ENCODE peak calls at places on chromosome 16, in ten cellular contexts. One of them, this sample, is unnamed.

GRCh38 chr16:88854306-88855111 is 2.2 kb downstream of the GALNS start:
- DNase-seq in SHP77: no peak
- DNase-seq in HEK293T: no peak
- DNase-seq in activated CD8-positive, alpha-beta memory T cell treated with anti-CD3 and anti-CD28 coated beads for 4 hours: peak
- DNase-seq in NCI-H1417: no peak
- DNase-seq in kidney: no peak
- DNase-seq in lower lobe of right lung: peak
- DNase-seq in stimulated activated CD4-positive, alpha-beta T cell treated with anti-CD3 and anti-CD28 coated beads, TNF-alpha, amount 100 ng/mL, for 24 hours: no peak
- DNase-seq in H54: no peak
- DNase-seq in ovary: no peak
- DNase-seq in this sample: no peak

GRCh38 chr16:30748634-30749445 is 615 bp downstream of the PHKG2 start:
- DNase-seq in kidney: no peak
- DNase-seq in NCI-H1417: peak
- DNase-seq in H54: no peak
- DNase-seq in ovary: peak
- DNase-seq in lower lobe of right lung: peak
- DNase-seq in activated CD8-positive, alpha-beta memory T cell treated with anti-CD3 and anti-CD28 coated beads for 4 hours: no peak
- DNase-seq in SHP77: peak
- DNase-seq in stimulated activated CD4-positive, alpha-beta T cell treated with anti-CD3 and anti-CD28 coated beads, TNF-alpha, amount 100 ng/mL, for 24 hours: no peak
- DNase-seq in HEK293T: peak
- DNase-seq in this sample: no peak

GRCh38 chr16:2150418-2151187 is 2.2 kb downstream of the RAB26 start:
- DNase-seq in lower lobe of right lung: no peak
- DNase-seq in NCI-H1417: peak
- DNase-seq in stimulated activated CD4-positive, alpha-beta T cell treated with anti-CD3 and anti-CD28 coated beads, TNF-alpha, amount 100 ng/mL, for 24 hours: no peak
- DNase-seq in kidney: peak
- DNase-seq in H54: peak
- DNase-seq in ovary: no peak
- DNase-seq in activated CD8-positive, alpha-beta memory T cell treated with anti-CD3 and anti-CD28 coated beads for 4 hours: no peak
- DNase-seq in SHP77: peak
- DNase-seq in HEK293T: no peak
- DNase-seq in this sample: peak

GRCh38 chr16:67773099-67773498 is 33.3 kb downstream of the RANBP10 start:
- DNase-seq in NCI-H1417: no peak
- DNase-seq in H54: no peak
- DNase-seq in kidney: no peak
- DNase-seq in SHP77: no peak
- DNase-seq in ovary: peak
- DNase-seq in lower lobe of right lung: no peak
- DNase-seq in activated CD8-positive, alpha-beta memory T cell treated with anti-CD3 and anti-CD28 coated beads for 4 hours: no peak
- DNase-seq in HEK293T: no peak
- DNase-seq in stimulated activated CD4-positive, alpha-beta T cell treated with anti-CD3 and anti-CD28 coated beads, TNF-alpha, amount 100 ng/mL, for 24 hours: no peak
- DNase-seq in this sample: no peak

GRCh38 chr16:4603624-4604170 is 11.0 kb downstream of the UBALD1 start:
- DNase-seq in kidney: no peak
- DNase-seq in HEK293T: no peak
- DNase-seq in activated CD8-positive, alpha-beta memory T cell treated with anti-CD3 and anti-CD28 coated beads for 4 hours: no peak
- DNase-seq in NCI-H1417: no peak
- DNase-seq in SHP77: no peak
- DNase-seq in stimulated activated CD4-positive, alpha-beta T cell treated with anti-CD3 and anti-CD28 coated beads, TNF-alpha, amount 100 ng/mL, for 24 hours: no peak
- DNase-seq in ovary: no peak
- DNase-seq in H54: no peak
- DNase-seq in lower lobe of right lung: no peak
- DNase-seq in this sample: no peak

GRCh38 chr16:28905229-28905754 is 19.7 kb downstream of the RABEP2 start:
- DNase-seq in activated CD8-positive, alpha-beta memory T cell treated with anti-CD3 and anti-CD28 coated beads for 4 hours: no peak
- DNase-seq in H54: no peak
- DNase-seq in SHP77: no peak
- DNase-seq in HEK293T: no peak
- DNase-seq in stimulated activated CD4-positive, alpha-beta T cell treated with anti-CD3 and anti-CD28 coated beads, TNF-alpha, amount 100 ng/mL, for 24 hours: no peak
- DNase-seq in kidney: no peak
- DNase-seq in NCI-H1417: no peak
- DNase-seq in lower lobe of right lung: no peak
- DNase-seq in ovary: no peak
- DNase-seq in this sample: no peak

GRCh38 chr16:48558269-48558915 is 51.6 kb downstream of the N4BP1 start:
- DNase-seq in lower lobe of right lung: no peak
- DNase-seq in ovary: no peak
- DNase-seq in HEK293T: no peak
- DNase-seq in kidney: no peak
- DNase-seq in stimulated activated CD4-positive, alpha-beta T cell treated with anti-CD3 and anti-CD28 coated beads, TNF-alpha, amount 100 ng/mL, for 24 hours: no peak
- DNase-seq in SHP77: no peak
- DNase-seq in H54: no peak
- DNase-seq in NCI-H1417: no peak
- DNase-seq in activated CD8-positive, alpha-beta memory T cell treated with anti-CD3 and anti-CD28 coated beads for 4 hours: no peak
- DNase-seq in this sample: no peak

GRCh38 chr16:266258-267164 is 9.2 kb downstream of the RGS11 start:
- DNase-seq in HEK293T: no peak
- DNase-seq in activated CD8-positive, alpha-beta memory T cell treated with anti-CD3 and anti-CD28 coated beads for 4 hours: no peak
- DNase-seq in SHP77: no peak
- DNase-seq in ovary: no peak
- DNase-seq in NCI-H1417: no peak
- DNase-seq in lower lobe of right lung: no peak
- DNase-seq in stimulated activated CD4-positive, alpha-beta T cell treated with anti-CD3 and anti-CD28 coated beads, TNF-alpha, amount 100 ng/mL, for 24 hours: no peak
- DNase-seq in H54: no peak
- DNase-seq in kidney: peak
- DNase-seq in this sample: no peak

GRCh38 chr16:4537376-4538066 is 1.1 kb downstream of the CDIP1 start:
- DNase-seq in HEK293T: no peak
- DNase-seq in stimulated activated CD4-positive, alpha-beta T cell treated with anti-CD3 and anti-CD28 coated beads, TNF-alpha, amount 100 ng/mL, for 24 hours: no peak
- DNase-seq in SHP77: no peak
- DNase-seq in activated CD8-positive, alpha-beta memory T cell treated with anti-CD3 and anti-CD28 coated beads for 4 hours: no peak
- DNase-seq in NCI-H1417: peak
- DNase-seq in H54: no peak
- DNase-seq in kidney: peak
- DNase-seq in lower lobe of right lung: peak
- DNase-seq in ovary: peak
- DNase-seq in this sample: no peak

GRCh38 chr16:8026450-8026849 is 563.9 kb downstream of the TMEM114 start:
- DNase-seq in HEK293T: no peak
- DNase-seq in lower lobe of right lung: no peak
- DNase-seq in NCI-H1417: no peak
- DNase-seq in stimulated activated CD4-positive, alpha-beta T cell treated with anti-CD3 and anti-CD28 coated beads, TNF-alpha, amount 100 ng/mL, for 24 hours: no peak
- DNase-seq in SHP77: no peak
- DNase-seq in activated CD8-positive, alpha-beta memory T cell treated with anti-CD3 and anti-CD28 coated beads for 4 hours: no peak
- DNase-seq in H54: no peak
- DNase-seq in ovary: no peak
- DNase-seq in kidney: no peak
- DNase-seq in this sample: no peak

GRCh38 chr16:56558024-56558747 is 6.7 kb upstream of the MT4 start:
- DNase-seq in H54: peak
- DNase-seq in activated CD8-positive, alpha-beta memory T cell treated with anti-CD3 and anti-CD28 coated beads for 4 hours: no peak
- DNase-seq in ovary: peak
- DNase-seq in lower lobe of right lung: no peak
- DNase-seq in kidney: no peak
- DNase-seq in SHP77: peak
- DNase-seq in NCI-H1417: peak
- DNase-seq in HEK293T: no peak
- DNase-seq in stimulated activated CD4-positive, alpha-beta T cell treated with anti-CD3 and anti-CD28 coated beads, TNF-alpha, amount 100 ng/mL, for 24 hours: no peak
- DNase-seq in this sample: peak

GRCh38 chr16:70342016-70342415 is 4.7 kb upstream of the DDX19A start:
- DNase-seq in lower lobe of right lung: no peak
- DNase-seq in NCI-H1417: no peak
- DNase-seq in SHP77: no peak
- DNase-seq in kidney: peak
- DNase-seq in HEK293T: no peak
- DNase-seq in stimulated activated CD4-positive, alpha-beta T cell treated with anti-CD3 and anti-CD28 coated beads, TNF-alpha, amount 100 ng/mL, for 24 hours: no peak
- DNase-seq in ovary: no peak
- DNase-seq in activated CD8-positive, alpha-beta memory T cell treated with anti-CD3 and anti-CD28 coated beads for 4 hours: no peak
- DNase-seq in H54: no peak
- DNase-seq in this sample: no peak

GRCh38 chr16:86898386-86898785 is 320.0 kb downstream of the FOXL1 start:
- DNase-seq in kidney: no peak
- DNase-seq in H54: no peak
- DNase-seq in stimulated activated CD4-positive, alpha-beta T cell treated with anti-CD3 and anti-CD28 coated beads, TNF-alpha, amount 100 ng/mL, for 24 hours: no peak
- DNase-seq in HEK293T: no peak
- DNase-seq in activated CD8-positive, alpha-beta memory T cell treated with anti-CD3 and anti-CD28 coated beads for 4 hours: no peak
- DNase-seq in NCI-H1417: no peak
- DNase-seq in lower lobe of right lung: no peak
- DNase-seq in SHP77: no peak
- DNase-seq in ovary: no peak
- DNase-seq in this sample: no peak

GRCh38 chr16:70391881-70392481 is 45.3 kb downstream of the DDX19A start:
- DNase-seq in lower lobe of right lung: no peak
- DNase-seq in ovary: no peak
- DNase-seq in SHP77: no peak
- DNase-seq in HEK293T: no peak
- DNase-seq in activated CD8-positive, alpha-beta memory T cell treated with anti-CD3 and anti-CD28 coated beads for 4 hours: no peak
- DNase-seq in NCI-H1417: no peak
- DNase-seq in stimulated activated CD4-positive, alpha-beta T cell treated with anti-CD3 and anti-CD28 coated beads, TNF-alpha, amount 100 ng/mL, for 24 hours: no peak
- DNase-seq in kidney: no peak
- DNase-seq in H54: peak
- DNase-seq in this sample: no peak

GRCh38 chr16:82439678-82440293 is 187.0 kb upstream of the CDH13 start:
- DNase-seq in NCI-H1417: no peak
- DNase-seq in SHP77: no peak
- DNase-seq in HEK293T: peak
- DNase-seq in lower lobe of right lung: no peak
- DNase-seq in activated CD8-positive, alpha-beta memory T cell treated with anti-CD3 and anti-CD28 coated beads for 4 hours: no peak
- DNase-seq in ovary: no peak
- DNase-seq in stimulated activated CD4-positive, alpha-beta T cell treated with anti-CD3 and anti-CD28 coated beads, TNF-alpha, amount 100 ng/mL, for 24 hours: no peak
- DNase-seq in H54: peak
- DNase-seq in kidney: no peak
- DNase-seq in this sample: no peak

GRCh38 chr16:80682435-80683070 is 121.8 kb downstream of the CDYL2 start:
- DNase-seq in ovary: no peak
- DNase-seq in lower lobe of right lung: no peak
- DNase-seq in activated CD8-positive, alpha-beta memory T cell treated with anti-CD3 and anti-CD28 coated beads for 4 hours: no peak
- DNase-seq in NCI-H1417: no peak
- DNase-seq in stimulated activated CD4-positive, alpha-beta T cell treated with anti-CD3 and anti-CD28 coated beads, TNF-alpha, amount 100 ng/mL, for 24 hours: no peak
- DNase-seq in HEK293T: no peak
- DNase-seq in H54: peak
- DNase-seq in SHP77: no peak
- DNase-seq in kidney: no peak
- DNase-seq in this sample: no peak

GRCh38 chr16:22161999-22162657 is at the start of gene SDR42E2:
- DNase-seq in lower lobe of right lung: no peak
- DNase-seq in stimulated activated CD4-positive, alpha-beta T cell treated with anti-CD3 and anti-CD28 coated beads, TNF-alpha, amount 100 ng/mL, for 24 hours: no peak
- DNase-seq in HEK293T: peak
- DNase-seq in activated CD8-positive, alpha-beta memory T cell treated with anti-CD3 and anti-CD28 coated beads for 4 hours: peak
- DNase-seq in NCI-H1417: peak
- DNase-seq in SHP77: no peak
- DNase-seq in kidney: no peak
- DNase-seq in ovary: no peak
- DNase-seq in H54: no peak
- DNase-seq in this sample: no peak

GRCh38 chr16:7246578-7246977 is 86.1 kb upstream of the RBFOX1 start:
- DNase-seq in NCI-H1417: no peak
- DNase-seq in ovary: no peak
- DNase-seq in HEK293T: no peak
- DNase-seq in SHP77: no peak
- DNase-seq in lower lobe of right lung: no peak
- DNase-seq in H54: no peak
- DNase-seq in activated CD8-positive, alpha-beta memory T cell treated with anti-CD3 and anti-CD28 coated beads for 4 hours: no peak
- DNase-seq in kidney: no peak
- DNase-seq in stimulated activated CD4-positive, alpha-beta T cell treated with anti-CD3 and anti-CD28 coated beads, TNF-alpha, amount 100 ng/mL, for 24 hours: no peak
- DNase-seq in this sample: no peak

GRCh38 chr16:82832861-82833260 is 206.1 kb downstream of the CDH13 start:
- DNase-seq in H54: peak
- DNase-seq in activated CD8-positive, alpha-beta memory T cell treated with anti-CD3 and anti-CD28 coated beads for 4 hours: no peak
- DNase-seq in stimulated activated CD4-positive, alpha-beta T cell treated with anti-CD3 and anti-CD28 coated beads, TNF-alpha, amount 100 ng/mL, for 24 hours: no peak
- DNase-seq in SHP77: no peak
- DNase-seq in lower lobe of right lung: no peak
- DNase-seq in ovary: no peak
- DNase-seq in HEK293T: no peak
- DNase-seq in NCI-H1417: no peak
- DNase-seq in kidney: no peak
- DNase-seq in this sample: no peak

GRCh38 chr16:4677994-4678393 is 15.4 kb upstream of the NUDT16L1 start:
- DNase-seq in SHP77: no peak
- DNase-seq in ovary: peak
- DNase-seq in HEK293T: no peak
- DNase-seq in activated CD8-positive, alpha-beta memory T cell treated with anti-CD3 and anti-CD28 coated beads for 4 hours: no peak
- DNase-seq in stimulated activated CD4-positive, alpha-beta T cell treated with anti-CD3 and anti-CD28 coated beads, TNF-alpha, amount 100 ng/mL, for 24 hours: no peak
- DNase-seq in H54: no peak
- DNase-seq in lower lobe of right lung: no peak
- DNase-seq in kidney: no peak
- DNase-seq in NCI-H1417: no peak
- DNase-seq in this sample: no peak

GRCh38 chr16:87198328-87198731 is 118.9 kb downstream of the C16orf95 start:
- DNase-seq in lower lobe of right lung: no peak
- DNase-seq in H54: no peak
- DNase-seq in stimulated activated CD4-positive, alpha-beta T cell treated with anti-CD3 and anti-CD28 coated beads, TNF-alpha, amount 100 ng/mL, for 24 hours: no peak
- DNase-seq in kidney: no peak
- DNase-seq in NCI-H1417: no peak
- DNase-seq in SHP77: no peak
- DNase-seq in activated CD8-positive, alpha-beta memory T cell treated with anti-CD3 and anti-CD28 coated beads for 4 hours: no peak
- DNase-seq in HEK293T: no peak
- DNase-seq in ovary: no peak
- DNase-seq in this sample: no peak

This sample was measured in RWPE2.